ENCODE peak calls at places on chromosome 14, in six cellular contexts. D is cardiac fibroblast, S is GM06990, T is AG04450, K is A172, W is head of caudate nucleus. M is an unnamed sample.

GRCh38 chr14:67537736-67538135 is 4.6 kb downstream of the PLEKHH1 start:
- DNase-seq in D (no peak), S (no peak), T (no peak), K (no peak), W (no peak), M (no peak)

GRCh38 chr14:82710257-82710841 is 1176.7 kb upstream of the SEL1L start:
- DNase-seq in D (peak), S (no peak), T (peak), K (peak), W (peak), M (peak)

GRCh38 chr14:68784298-68784910 is 8.5 kb downstream of the ZFP36L1 start:
- DNase-seq in D (peak), S (peak), T (no peak), K (peak), W (no peak), M (no peak)

GRCh38 chr14:38197001-38197760 is 10.5 kb upstream of the SSTR1 start:
- DNase-seq in D (peak), S (no peak), T (no peak), K (no peak), W (no peak), M (peak)

GRCh38 chr14:35279369-35279768 is 12.8 kb upstream of the PSMA6 start:
- DNase-seq in D (no peak), S (no peak), T (no peak), K (no peak), W (no peak), M (no peak)

GRCh38 chr14:74954232-74954946 is 1.0 kb downstream of the PGF start:
- DNase-seq in D (no peak), S (no peak), T (no peak), K (no peak), W (no peak), M (no peak)

GRCh38 chr14:55377236-55377635 is 34.4 kb downstream of the ATG14 start:
- DNase-seq in D (no peak), S (no peak), T (no peak), K (no peak), W (no peak), M (no peak)

GRCh38 chr14:64620910-64621309 is 71.1 kb downstream of the PPP1R36 start:
- DNase-seq in D (no peak), S (no peak), T (no peak), K (no peak), W (no peak), M (no peak)

GRCh38 chr14:91315844-91316267 is 71.4 kb upstream of the GPR68 start:
- DNase-seq in D (no peak), S (peak), T (no peak), K (no peak), W (no peak), M (no peak)